ENCODE peak calls at places on chromosomes 11 and 22, in six cellular contexts. S is HCT116, O is H1, W is SK-N-SH, D is HepG2, Q is K562. G is an unnamed sample.

GRCh38 chr11:11961399-11962028 is 46.9 kb downstream of the DKK3 start:
- DNase-seq in S (no peak), O (peak; percentile 43), W (no peak), D (no peak), Q (no peak), G (no peak)

GRCh38 chr22:49632199-49633009 is 195.3 kb downstream of the BRD1 start:
- DNase-seq in S (peak; percentile 7), O (peak; percentile 84), W (peak; percentile 91), D (peak; percentile 27), Q (no peak), G (no peak)

GRCh38 chr22:19723165-19723989 is at the start of gene GP1BB:
- DNase-seq in S (no peak), O (peak; percentile 74), W (no peak), D (no peak), Q (peak; percentile 99), G (no peak)

GRCh38 chr22:38114484-38115398 is 4.3 kb upstream of the BAIAP2L2 start:
- DNase-seq in S (peak; percentile 37), O (peak; percentile 99), W (peak; percentile 88), D (peak; percentile 38), Q (peak; percentile 76), G (no peak)

GRCh38 chr11:57491371-57492061 is 24.0 kb downstream of the SLC43A1 start:
- DNase-seq in S (no peak), O (peak; percentile 90), W (peak; percentile 73), D (peak; percentile 38), Q (peak; percentile 68), G (no peak)

GRCh38 chr11:93727985-93728791 is 13.1 kb downstream of the TAF1D start:
- DNase-seq in S (no peak), O (no peak), W (no peak), D (no peak), Q (no peak), G (no peak)

GRCh38 chr11:71563401-71563800 is 2.0 kb upstream of the KRTAP5-10 start:
- DNase-seq in S (peak; percentile 51), O (no peak), W (peak; percentile 65), D (peak; percentile 58), Q (peak; percentile 41), G (no peak)

GRCh38 chr22:33124471-33124870 is 66.3 kb upstream of the SYN3 start:
- DNase-seq in S (no peak), O (no peak), W (no peak), D (no peak), Q (no peak), G (no peak)

GRCh38 chr11:44034639-44035038 is 13.1 kb upstream of the ACCSL start:
- DNase-seq in S (no peak), O (peak; percentile 16), W (no peak), D (no peak), Q (no peak), G (no peak)

GRCh38 chr22:44739024-44739423 is 13.4 kb upstream of the ARHGAP8 start:
- DNase-seq in S (no peak), O (no peak), W (peak; percentile 17), D (no peak), Q (no peak), G (no peak)
- TF ChIP-seq POLR2AphosphoS5 in S (no peak), O (no peak), W (no peak), D (no peak), Q (no peak), G (no peak)

GRCh38 chr22:36760716-36761115 is 15.2 kb downstream of the IFT27 start:
- DNase-seq in S (no peak), O (no peak), W (no peak), D (no peak), Q (no peak), G (no peak)
- TF ChIP-seq JUND in S (no peak), O (no peak), W (no peak), D (no peak), Q (no peak), G (no peak)

GRCh38 chr11:24842308-24842707 is 345.5 kb downstream of the LUZP2 start:
- DNase-seq in S (no peak), O (no peak), W (no peak), D (no peak), Q (no peak), G (no peak)

GRCh38 chr11:24833598-24833997 is 336.7 kb downstream of the LUZP2 start:
- DNase-seq in S (no peak), O (no peak), W (no peak), D (no peak), Q (no peak), G (no peak)

DNA sequence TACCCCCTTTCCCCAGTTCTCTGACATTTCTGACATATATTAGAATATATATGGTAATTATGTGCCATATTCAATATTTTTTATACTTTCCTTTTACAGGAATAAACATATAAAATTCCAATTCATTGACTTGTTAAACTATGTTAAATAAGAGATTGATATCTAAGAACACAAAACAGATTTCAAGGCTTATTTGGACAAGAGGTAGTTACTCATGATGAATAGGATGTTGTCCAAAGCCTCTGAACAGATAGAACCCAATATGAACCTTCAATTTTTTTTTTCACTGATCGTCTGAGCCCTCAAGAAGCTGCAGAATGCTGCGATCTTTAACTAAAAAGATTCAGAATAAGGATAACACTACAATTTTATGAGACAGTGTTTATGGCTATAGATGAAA is 340.3 kb downstream of the LUZP2 start:
- DNase-seq in S (no peak), O (no peak), W (no peak), D (no peak), Q (no peak), G (no peak)
- TF ChIP-seq POLR2AphosphoS5 in S (no peak), O (no peak), W (no peak), D (no peak), Q (no peak), G (no peak)

DNA sequence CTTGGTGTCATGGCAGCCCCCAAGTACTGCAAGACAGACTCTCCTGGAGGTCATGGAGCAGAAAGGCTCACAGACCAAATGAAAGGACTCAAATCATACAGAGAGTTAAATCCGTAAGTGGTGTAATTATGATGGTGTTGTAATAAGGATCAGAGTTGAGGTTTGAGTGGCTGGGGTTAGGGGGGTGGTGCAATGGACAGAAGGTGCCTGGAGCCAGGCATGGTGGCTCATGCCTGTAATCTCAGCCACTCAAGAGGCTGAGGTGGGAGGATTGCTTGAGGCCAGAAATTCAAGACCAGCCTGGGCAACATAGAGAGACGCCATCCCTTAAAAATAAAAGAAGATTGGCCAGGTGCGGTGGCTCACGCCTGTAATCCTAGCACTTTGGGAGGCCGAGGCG is 18.7 kb downstream of the ART5 start:
- DNase-seq in S (no peak), O (no peak), W (no peak), D (no peak), Q (no peak), G (no peak)
- TF ChIP-seq JUND in S (no peak), O (no peak), W (no peak), D (no peak), Q (no peak), G (no peak)

G was measured in GM12878.